ENCODE peak calls at places on chromosomes 2 and 18, in eight cellular contexts. Q is NCI-H82, A is cerebellum, R is GM19239, V is Caki2, L is HCT116, B is activated T-cell treated with anti-CD3 and anti-CD28 coated beads for 4 hours, D is activated gamma-delta T cell treated with Interleukin-2 at 50 U/mL for 16 hours. W is an unnamed sample.

GRCh38 chr2:186664644-186665043 is 29.2 kb upstream of the FAM171B start:
- DNase-seq in Q (no peak), D (no peak), R (no peak), L (no peak), A (no peak), B (no peak), V (no peak), W (no peak)

GRCh38 chr2:9517118-9517782 is 38.4 kb downstream of the ADAM17 start:
- DNase-seq in R (no peak), A (no peak), D (no peak), V (no peak), L (no peak), B (no peak), Q (no peak), W (no peak)

GRCh38 chr18:35730738-35731370 is 149.3 kb downstream of the GALNT1 start:
- DNase-seq in V (no peak), D (no peak), Q (peak), R (no peak), L (no peak), A (no peak), B (no peak), W (no peak)

GRCh38 chr18:9736942-9737813 is 29.1 kb downstream of the RAB31 start:
- DNase-seq in R (no peak), D (no peak), B (no peak), A (no peak), L (peak), Q (no peak), V (peak), W (no peak)

GRCh38 chr2:142689206-142689605 is 188.3 kb upstream of the KYNU start:
- DNase-seq in A (no peak), Q (no peak), B (no peak), R (no peak), D (no peak), V (no peak), L (no peak), W (no peak)

GRCh38 chr18:57210101-57210661 is 63.3 kb downstream of the BOD1L2 start:
- DNase-seq in L (peak), R (no peak), Q (peak), B (no peak), V (peak), D (no peak), A (peak), W (peak)

GRCh38 chr2:64838817-64839216 is 150.4 kb upstream of the SLC1A4 start:
- DNase-seq in R (no peak), L (peak), A (no peak), D (no peak), Q (no peak), V (peak), B (no peak), W (no peak)

GRCh38 chr2:136284226-136285119 is 166.5 kb upstream of the CXCR4 start:
- DNase-seq in B (no peak), L (no peak), A (no peak), D (no peak), R (no peak), Q (no peak), V (no peak), W (no peak)

GRCh38 chr2:239253705-239254104 is 147.1 kb downstream of the HDAC4 start:
- DNase-seq in V (no peak), A (no peak), D (no peak), B (no peak), R (no peak), L (no peak), Q (no peak), W (no peak)

GRCh38 chr2:241064008-241064801 is 37.9 kb downstream of the MTERF4 start:
- DNase-seq in V (no peak), L (peak), A (no peak), D (peak), R (peak), Q (no peak), B (no peak), W (no peak)

GRCh38 chr2:59301466-59302402 is 1060.6 kb upstream of the FANCL start:
- DNase-seq in Q (peak), L (peak), R (peak), D (no peak), A (peak), V (peak), B (no peak), W (peak)

GRCh38 chr2:185628985-185629384 is 109.6 kb upstream of the FSIP2 start:
- DNase-seq in Q (peak), R (no peak), A (no peak), L (peak), D (no peak), B (no peak), V (no peak), W (peak)

GRCh38 chr18:48057018-48057417 is 126.6 kb upstream of the SMAD2 start:
- DNase-seq in Q (no peak), V (no peak), A (no peak), D (no peak), L (no peak), B (no peak), R (no peak), W (no peak)

GRCh38 chr2:167294031-167294774 is 405.9 kb downstream of the XIRP2 start:
- DNase-seq in B (no peak), Q (peak), V (no peak), L (no peak), A (peak), D (no peak), R (no peak), W (peak)

GRCh38 chr2:160657206-160657605 is 163.6 kb upstream of the RBMS1 start:
- DNase-seq in D (no peak), B (no peak), L (no peak), R (no peak), V (no peak), Q (peak), A (no peak), W (no peak)

GRCh38 chr2:169741-170140 is 94.1 kb downstream of the SH3YL1 start:
- DNase-seq in R (no peak), A (no peak), Q (no peak), L (no peak), B (no peak), V (no peak), D (no peak), W (no peak)

GRCh38 chr2:134207589-134208209 is 46.2 kb upstream of the MGAT5 start:
- DNase-seq in R (no peak), V (no peak), D (peak), L (peak), Q (peak), B (peak), A (no peak), W (peak)

GRCh38 chr2:27884546-27884945 is 5.6 kb downstream of the RBKS start:
- DNase-seq in L (no peak), V (peak), B (no peak), Q (peak), D (no peak), R (no peak), A (no peak), W (no peak)

GRCh38 chr2:190858817-190859216 is 21.8 kb upstream of the GLS start:
- DNase-seq in R (no peak), A (no peak), V (peak), L (no peak), Q (no peak), B (no peak), D (no peak), W (no peak)

GRCh38 chr2:222292113-222292737 is 6.6 kb downstream of the PAX3 start:
- DNase-seq in A (no peak), V (no peak), D (no peak), Q (no peak), L (no peak), B (no peak), R (no peak), W (no peak)

GRCh38 chr18:57002627-57003026 is 144.3 kb upstream of the BOD1L2 start:
- DNase-seq in B (no peak), Q (no peak), R (no peak), L (no peak), D (no peak), V (no peak), A (no peak), W (no peak)

GRCh38 chr2:120854766-120855530 is 119.3 kb downstream of the GLI2 start:
- DNase-seq in A (no peak), R (no peak), L (no peak), Q (no peak), B (no peak), V (no peak), D (no peak), W (no peak)

GRCh38 chr2:240358821-240359342 is 76.6 kb upstream of the GPC1 start:
- DNase-seq in R (no peak), B (no peak), L (no peak), A (no peak), V (no peak), Q (no peak), D (no peak), W (no peak)

GRCh38 chr2:62197017-62197586 is 1.2 kb downstream of the B3GNT2 start:
- DNase-seq in D (peak), R (no peak), Q (peak), B (peak), V (peak), L (no peak), A (no peak), W (no peak)

GRCh38 chr2:164458801-164459200 is 162.5 kb downstream of the GRB14 start:
- DNase-seq in R (no peak), L (no peak), D (no peak), A (no peak), V (no peak), B (no peak), Q (peak), W (peak)

W was measured in WERI-Rb-1.